ENCODE peak calls at places on chromosomes 11 and 22, in eight cellular contexts. Z is ovary; J is A549; G is CD4-positive, alpha-beta T cell; K is cardiac fibroblast; I is lower leg skin; V is AG10803; L is gastrocnemius medialis. F is an unnamed sample.

GRCh38 chr11:73446766-73447165 is 70.6 kb downstream of the RELT start:
- DNase-seq in Z (no peak), J (no peak), G (no peak), K (no peak), I (no peak), V (no peak), L (no peak), F (no peak)

GRCh38 chr22:41286639-41287091 is 678 bp upstream of the RANGAP1 start:
- DNase-seq in Z (no peak), J (no peak), G (peak; percentile 39), K (no peak), I (peak; percentile 30), V (peak; percentile 29), L (no peak), F (no peak)

GRCh38 chr22:50039669-50040458 is 18.2 kb downstream of the TTLL8 start:
- DNase-seq in Z (no peak), J (no peak), G (no peak), K (no peak), I (no peak), V (no peak), L (no peak), F (no peak)

GRCh38 chr22:20524004-20524481 is 16.6 kb downstream of the MED15 start:
- DNase-seq in Z (no peak), J (no peak), G (no peak), K (no peak), I (no peak), V (peak; percentile 44), L (no peak), F (no peak)

GRCh38 chr22:40635008-40635939 is 1.2 kb downstream of the MRTFA start:
- DNase-seq in Z (no peak), J (no peak), G (no peak), K (peak; percentile 57), I (no peak), V (peak; percentile 50), L (no peak), F (no peak)

GRCh38 chr11:72423840-72424239 is 10.5 kb downstream of the CLPB start:
- DNase-seq in Z (no peak), J (no peak), G (no peak), K (no peak), I (no peak), V (no peak), L (no peak), F (no peak)

GRCh38 chr11:114181752-114182151 is 114.4 kb upstream of the NNMT start:
- DNase-seq in Z (no peak), J (no peak), G (no peak), K (no peak), I (no peak), V (no peak), L (peak; percentile 83), F (no peak)

GRCh38 chr22:41831828-41832552 is 915 bp upstream of the SREBF2 start:
- DNase-seq in Z (no peak), J (no peak), G (no peak), K (no peak), I (no peak), V (no peak), L (no peak), F (no peak)

GRCh38 chr11:78654071-78654470 is 79.4 kb upstream of the NARS2 start:
- DNase-seq in Z (no peak), J (no peak), G (no peak), K (no peak), I (no peak), V (no peak), L (no peak), F (no peak)

GRCh38 chr11:13334068-13334785 is 56.6 kb downstream of the BMAL1 start:
- DNase-seq in Z (no peak), J (no peak), G (no peak), K (no peak), I (no peak), V (no peak), L (no peak), F (no peak)

GRCh38 chr11:34809191-34810106 is 106.7 kb downstream of the APIP start:
- DNase-seq in Z (no peak), J (no peak), G (no peak), K (peak; percentile 22), I (no peak), V (no peak), L (no peak), F (no peak)

GRCh38 chr11:34811858-34812257 is 104.3 kb downstream of the APIP start:
- DNase-seq in Z (no peak), J (no peak), G (no peak), K (no peak), I (no peak), V (no peak), L (no peak), F (no peak)

GRCh38 chr11:34810107-34810562 is 106.0 kb downstream of the APIP start:
- DNase-seq in Z (no peak), J (no peak), G (no peak), K (no peak), I (no peak), V (no peak), L (no peak), F (no peak)

GRCh38 chr11:34816698-34817213 is 99.4 kb downstream of the APIP start:
- DNase-seq in Z (no peak), J (no peak), G (no peak), K (no peak), I (no peak), V (no peak), L (no peak), F (no peak)

DNA sequence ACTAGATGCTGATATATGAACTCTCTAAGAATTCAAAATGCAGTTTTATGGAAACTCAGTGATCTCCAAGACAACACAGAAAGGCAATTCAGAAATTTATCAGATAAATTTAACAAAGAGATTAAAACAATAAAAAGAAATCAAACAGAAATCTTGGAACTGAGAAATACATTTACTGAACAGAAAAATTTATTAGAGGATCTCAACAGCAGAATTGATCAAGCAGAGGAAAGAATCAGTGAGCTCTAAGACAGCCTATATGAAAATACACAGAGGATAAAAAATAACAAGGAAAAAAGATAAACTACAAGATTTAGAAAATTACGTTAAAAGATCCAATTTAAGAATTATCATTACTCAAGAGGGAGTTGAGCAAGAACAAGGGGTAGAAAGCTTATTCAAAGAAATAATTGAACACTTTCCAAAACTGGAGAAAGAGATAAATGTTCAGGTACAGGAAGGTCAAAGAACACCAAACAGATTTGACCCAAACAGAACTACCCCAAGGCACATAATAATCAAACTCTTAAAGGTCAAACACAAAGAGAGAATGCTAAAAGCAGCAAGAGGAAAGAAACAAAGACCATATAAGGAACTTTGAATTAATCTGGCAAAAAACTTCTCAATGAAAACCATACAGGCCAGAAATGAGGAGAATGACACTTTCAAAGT is 103.1 kb downstream of the APIP start:
- DNase-seq in Z (no peak), J (no peak), G (no peak), K (no peak), I (no peak), V (no peak), L (no peak), F (no peak)
- TF ChIP-seq CTCF in Z (no peak), J (no peak), G (no peak), K (no peak), I (no peak), V (no peak), L (no peak), F (no peak)

DNA sequence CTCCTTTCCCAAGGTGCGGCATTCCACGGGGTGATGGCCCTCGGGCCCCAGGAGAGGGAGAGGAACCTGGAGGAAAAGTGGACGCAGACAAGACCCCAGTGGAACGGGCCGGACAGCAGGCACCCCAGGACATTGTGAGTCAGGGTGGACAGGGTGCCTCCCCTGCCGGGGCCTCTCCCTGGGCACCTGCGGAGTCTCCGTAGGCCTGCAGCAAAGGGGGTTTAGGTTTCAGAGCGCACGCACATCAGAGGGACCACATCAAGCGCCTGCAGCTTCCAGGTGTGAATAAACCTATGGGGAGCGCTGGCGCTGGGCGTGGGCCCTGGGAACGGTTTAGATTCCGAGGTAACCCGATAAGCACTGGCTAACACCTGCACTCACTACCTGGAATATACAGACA is 22.7 kb upstream of the FGF19 start:
- DNase-seq in Z (no peak), J (no peak), G (no peak), K (no peak), I (no peak), V (no peak), L (no peak), F (no peak)
- TF ChIP-seq CTCF in Z (no peak), J (no peak), G (no peak), K (no peak), I (no peak), V (no peak), L (no peak), F (no peak)

GRCh38 chr11:17988465-17988864 is 24.4 kb downstream of the SERGEF start:
- DNase-seq in Z (no peak), J (no peak), G (no peak), K (no peak), I (no peak), V (no peak), L (no peak), F (no peak)

GRCh38 chr11:17986007-17986710 is 26.7 kb downstream of the SERGEF start:
- DNase-seq in Z (peak; percentile 67), J (no peak), G (no peak), K (peak; percentile 72), I (no peak), V (peak; percentile 67), L (peak; percentile 9), F (no peak)

GRCh38 chr11:17985517-17985916 is 27.3 kb downstream of the SERGEF start:
- DNase-seq in Z (no peak), J (no peak), G (no peak), K (peak; percentile 49), I (no peak), V (no peak), L (peak; percentile 41), F (no peak)

GRCh38 chr11:17987826-17988225 is 25.0 kb downstream of the SERGEF start:
- DNase-seq in Z (no peak), J (no peak), G (no peak), K (no peak), I (no peak), V (no peak), L (no peak), F (no peak)

DNA sequence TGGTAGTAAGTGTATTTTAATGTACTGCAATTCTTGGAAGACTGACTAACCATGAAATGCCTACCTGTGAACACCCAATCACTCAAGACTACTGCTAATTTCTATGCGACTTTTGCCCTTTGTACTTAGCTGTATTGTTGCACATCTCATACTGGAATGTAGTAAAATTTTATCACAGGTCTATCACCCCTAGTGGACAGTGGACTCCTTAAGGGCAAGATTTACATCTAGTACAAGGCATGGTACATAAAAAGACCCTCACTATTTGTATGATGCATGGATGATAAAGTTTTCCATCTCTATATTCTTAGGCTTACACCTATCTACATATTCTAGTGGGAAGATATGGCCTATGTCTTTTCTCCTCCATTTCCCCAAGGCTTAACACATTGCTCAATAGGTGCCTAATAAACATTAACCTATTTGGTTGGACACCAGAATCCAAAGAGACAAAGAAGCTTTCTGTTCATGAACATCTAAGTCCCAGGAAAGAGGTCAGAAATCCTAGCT is 26.1 kb downstream of the SERGEF start:
- DNase-seq in Z (no peak), J (no peak), G (no peak), K (no peak), I (no peak), V (no peak), L (no peak), F (no peak)
- TF ChIP-seq CTCF in Z (no peak), J (no peak), G (no peak), K (no peak), I (no peak), V (peak; percentile 31), L (no peak), F (no peak)

DNA sequence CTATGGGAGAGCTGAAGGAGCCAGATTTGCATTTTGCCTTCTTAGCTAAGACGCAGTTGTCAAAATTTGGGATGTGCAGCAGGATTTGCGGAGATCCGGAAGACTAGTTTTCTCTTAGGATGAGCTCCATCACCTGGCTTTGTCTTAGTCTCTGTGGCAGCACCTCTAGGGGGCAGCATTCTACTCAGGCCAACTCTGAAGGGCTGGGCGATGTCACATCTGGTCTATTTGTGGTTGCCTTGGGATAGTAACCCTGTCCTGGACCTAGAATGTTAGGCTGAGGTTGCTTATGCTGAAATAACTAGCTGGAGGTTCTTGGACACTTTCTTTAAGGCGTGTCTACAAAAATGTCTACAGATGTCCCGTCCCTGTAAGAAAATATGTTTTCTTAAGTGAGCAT is 116.2 kb downstream of the FAT3 start:
- DNase-seq in Z (no peak), J (no peak), G (no peak), K (peak; percentile 2), I (no peak), V (peak; percentile 22), L (no peak), F (no peak)
- TF ChIP-seq CTCF in Z (no peak), J (peak; percentile 24), G (no peak), K (peak; percentile 56), I (no peak), V (peak; percentile 39), L (no peak), F (no peak)